ENCODE peak calls at places on chromosomes 13 and 19, in seven cellular contexts. X is T-cell; G is AG09319; W is HuH-7; Q is M059J; U is stimulated activated CD8-positive, alpha-beta memory T cell treated with anti-CD3 and anti-CD28 coated beads, Interleukin-7, amount 100 ng/mL, for 48 hours; M is NCI-H345. J is an unnamed sample.

GRCh38 chr19:39372941-39373340 is 18.0 kb downstream of the PAF1 start:
- DNase-seq in U (no peak), G (no peak), M (no peak), W (no peak), Q (peak; percentile 32), X (no peak), J (no peak)

GRCh38 chr13:32669030-32669646 is 82.9 kb downstream of the PDS5B start:
- DNase-seq in G (peak; percentile 20), Q (peak; percentile 33), W (peak; percentile 6), M (peak; percentile 30), U (no peak), X (no peak), J (peak; percentile 47)

GRCh38 chr19:5637971-5638370 is 15.1 kb downstream of the SAFB start:
- DNase-seq in G (no peak), U (no peak), M (no peak), W (no peak), X (no peak), Q (no peak), J (no peak)

GRCh38 chr13:40986328-40986856 is 32.7 kb downstream of the ELF1 start:
- DNase-seq in M (no peak), X (no peak), U (no peak), W (no peak), G (no peak), Q (peak; percentile 62), J (peak; percentile 13)

GRCh38 chr13:110714798-110715394 is 1.4 kb downstream of the ING1 start:
- DNase-seq in W (no peak), X (no peak), G (no peak), Q (no peak), U (peak; percentile 33), M (peak; percentile 76), J (no peak)

GRCh38 chr19:56138069-56138468 is 3.0 kb upstream of the ZNF444 start:
- DNase-seq in M (no peak), Q (no peak), G (no peak), W (no peak), X (no peak), U (no peak), J (no peak)

GRCh38 chr13:79724348-79725103 is 243.6 kb downstream of the NDFIP2 start:
- DNase-seq in Q (no peak), W (peak; percentile 30), X (no peak), M (no peak), G (no peak), U (no peak), J (no peak)

GRCh38 chr19:39927076-39927475 is 7.4 kb downstream of the FCGBP start:
- DNase-seq in M (no peak), Q (no peak), G (no peak), W (no peak), U (no peak), X (no peak), J (no peak)

GRCh38 chr19:17469371-17470203 is 737 bp upstream of the SLC27A1 start:
- DNase-seq in M (peak; percentile 90), G (peak; percentile 91), W (peak; percentile 59), X (peak; percentile 91), Q (peak; percentile 95), U (peak; percentile 78), J (peak; percentile 95)

GRCh38 chr13:24269803-24270202 is 39.6 kb upstream of the C1QTNF9 start:
- DNase-seq in Q (no peak), U (no peak), G (no peak), X (no peak), M (no peak), W (no peak), J (no peak)

GRCh38 chr13:113856716-113857065 is 7.2 kb downstream of the GAS6 start:
- DNase-seq in G (no peak), M (no peak), U (no peak), Q (peak; percentile 86), X (no peak), W (no peak), J (no peak)

GRCh38 chr13:32427852-32428580 is at the start of gene N4BP2L1:
- DNase-seq in Q (peak; percentile 56), M (peak; percentile 61), X (peak; percentile 45), U (peak; percentile 70), G (no peak), W (peak; percentile 72), J (no peak)

GRCh38 chr19:4362038-4362828 is 18.9 kb downstream of the MPND start:
- DNase-seq in U (no peak), X (no peak), M (no peak), Q (no peak), W (no peak), G (no peak), J (no peak)

GRCh38 chr13:66506031-66506777 is 723.9 kb downstream of the PCDH9 start:
- DNase-seq in X (no peak), W (no peak), G (no peak), U (no peak), M (no peak), Q (no peak), J (no peak)

GRCh38 chr19:20923077-20923871 is at the start of gene ZNF85:
- DNase-seq in M (peak; percentile 81), U (peak; percentile 65), W (peak; percentile 29), G (peak; percentile 73), Q (peak; percentile 94), X (peak; percentile 80), J (peak; percentile 83)

GRCh38 chr13:101416181-101417042 is at the start of gene NALCN:
- DNase-seq in X (no peak), W (no peak), Q (peak; percentile 26), G (no peak), M (peak; percentile 56), U (no peak), J (no peak)

GRCh38 chr19:4096049-4096892 is 27.7 kb downstream of the MAP2K2 start:
- DNase-seq in G (no peak), Q (no peak), M (no peak), X (no peak), W (no peak), U (no peak), J (no peak)

GRCh38 chr19:40774916-40775631 is at the start of gene MIA:
- DNase-seq in U (no peak), W (no peak), M (no peak), X (no peak), G (no peak), Q (peak; percentile 48), J (no peak)

GRCh38 chr19:29546583-29547190 is 20.9 kb downstream of the VSTM2B start:
- DNase-seq in M (no peak), X (no peak), W (peak; percentile 52), U (no peak), G (no peak), Q (peak; percentile 30), J (no peak)

GRCh38 chr13:42996584-42996983 is 4.5 kb upstream of the EPSTI1 start:
- DNase-seq in U (no peak), Q (peak; percentile 77), W (no peak), X (no peak), M (no peak), G (no peak), J (peak; percentile 87)

GRCh38 chr19:31253816-31254551 is 95.3 kb downstream of the TSHZ3 start:
- DNase-seq in G (no peak), Q (peak; percentile 15), M (no peak), X (no peak), W (no peak), U (no peak), J (no peak)

GRCh38 chr13:29991343-29991742 is 140.9 kb upstream of the UBL3 start:
- DNase-seq in W (no peak), Q (peak; percentile 98), M (no peak), X (no peak), G (peak; percentile 45), U (no peak), J (peak; percentile 8)